ENCODE peak calls at places on chromosome 19, in four cellular contexts. M, E, Z and U are unnamed samples.

GRCh38 chr19:38734426-38735256 is 9.6 kb downstream of the CAPN12 start:
- DNase-seq in M (no peak), E (no peak), Z (no peak), U (no peak)

GRCh38 chr19:15836595-15837398 is 21.3 kb upstream of the OR10H1 start:
- DNase-seq in M (peak; percentile 92), E (peak; percentile 90), Z (peak; percentile 97), U (peak; percentile 92)

GRCh38 chr19:6822311-6822670 is 49.8 kb downstream of the VAV1 start:
- DNase-seq in M (no peak), E (no peak), Z (no peak), U (no peak)

GRCh38 chr19:38684078-38684861 is 36.8 kb downstream of the ACTN4 start:
- DNase-seq in M (peak; percentile 70), E (peak; percentile 95), Z (no peak), U (no peak)

GRCh38 chr19:42411581-42412178 is 15.5 kb downstream of the LIPE start:
- DNase-seq in M (no peak), E (no peak), Z (no peak), U (peak; percentile 22)

GRCh38 chr19:17718988-17719711 is at the start of gene MAP1S:
- DNase-seq in M (peak; percentile 9), E (peak; percentile 24), Z (peak; percentile 44), U (peak; percentile 94)

GRCh38 chr19:42280761-42281174 is 11.7 kb downstream of the CIC start:
- DNase-seq in M (no peak), E (no peak), Z (peak; percentile 63), U (no peak)

GRCh38 chr19:6589711-6590457 is 1.1 kb downstream of the CD70 start:
- DNase-seq in M (no peak), E (no peak), Z (no peak), U (no peak)

GRCh38 chr19:39341122-39341719 is 1.0 kb upstream of the SAMD4B start:
- DNase-seq in M (no peak), E (no peak), Z (no peak), U (no peak)

GRCh38 chr19:6011794-6012193 is 33.9 kb upstream of the RANBP3 start:
- DNase-seq in M (no peak), E (no peak), Z (no peak), U (no peak)

GRCh38 chr19:15815306-15815705 is at the start of gene OR10H1:
- DNase-seq in M (no peak), E (no peak), Z (no peak), U (no peak)

GRCh38 chr19:3544054-3544376 is 5.0 kb downstream of the TEKTIP1 start:
- DNase-seq in M (no peak), E (no peak), Z (no peak), U (no peak)

GRCh38 chr19:55813906-55814305 is 17.9 kb downstream of the NLRP11 start:
- DNase-seq in M (no peak), E (no peak), Z (no peak), U (no peak)

GRCh38 chr19:55812449-55812848 is 19.4 kb downstream of the NLRP11 start:
- DNase-seq in M (no peak), E (no peak), Z (no peak), U (no peak)

GRCh38 chr19:55811340-55811739 is 20.5 kb downstream of the NLRP11 start:
- DNase-seq in M (no peak), E (no peak), Z (no peak), U (no peak)

GRCh38 chr19:55809381-55810058 is 22.3 kb downstream of the NLRP11 start:
- DNase-seq in M (peak; percentile 32), E (peak; percentile 15), Z (peak; percentile 10), U (peak; percentile 46)
- TF ChIP-seq CTCF in M (peak; percentile 35), E (no peak), Z (peak; percentile 28), U (peak; percentile 8)

DNA sequence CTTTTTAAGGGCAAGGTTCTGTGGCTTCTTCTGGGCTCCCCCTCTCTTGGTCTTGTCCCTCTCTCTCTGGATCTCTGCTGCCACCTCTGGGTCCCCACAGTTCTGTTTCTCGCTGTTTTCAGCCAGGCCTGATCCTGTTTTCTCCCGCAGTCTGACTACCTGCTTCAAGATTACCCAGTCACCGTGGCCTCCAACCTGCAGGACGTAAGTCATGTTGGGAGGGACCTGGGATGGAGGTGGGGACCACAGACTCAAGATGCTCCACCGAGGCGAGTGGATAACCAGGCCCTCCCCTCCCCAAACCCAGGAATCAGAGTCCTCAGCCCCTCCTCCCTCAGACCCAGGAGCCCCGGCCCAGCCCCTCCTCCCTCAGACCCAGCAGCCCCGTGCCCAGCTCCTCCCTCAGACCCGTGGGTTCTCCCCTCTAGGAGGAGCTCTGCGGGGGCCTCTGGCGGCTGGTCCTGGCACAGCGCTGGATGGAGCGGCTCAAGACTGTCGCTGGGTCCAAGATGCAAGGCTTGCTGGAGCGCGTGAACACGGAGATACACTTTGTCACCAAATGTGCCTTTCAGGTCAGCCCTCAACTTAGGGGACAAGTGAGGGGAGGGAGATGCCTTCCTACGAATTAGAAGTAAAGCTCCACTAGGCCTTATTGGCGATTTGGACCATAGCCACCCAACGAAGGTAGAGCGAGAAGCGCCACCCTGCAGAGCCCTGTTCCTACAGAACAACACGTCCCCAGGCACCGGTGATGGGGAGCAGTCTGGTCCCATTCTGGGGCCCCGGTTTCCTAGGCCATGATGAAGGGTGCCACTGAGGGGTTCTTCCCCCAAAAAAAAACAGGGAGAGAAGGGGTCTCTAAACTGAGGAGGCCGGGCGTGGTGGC is 2.2 kb downstream of the FLT3LG start:
- DNase-seq in M (no peak), E (no peak), Z (no peak), U (peak; percentile 54)
- TF ChIP-seq CTCF in M (peak; percentile 83), E (peak; percentile 58), Z (no peak), U (peak; percentile 52)

DNA sequence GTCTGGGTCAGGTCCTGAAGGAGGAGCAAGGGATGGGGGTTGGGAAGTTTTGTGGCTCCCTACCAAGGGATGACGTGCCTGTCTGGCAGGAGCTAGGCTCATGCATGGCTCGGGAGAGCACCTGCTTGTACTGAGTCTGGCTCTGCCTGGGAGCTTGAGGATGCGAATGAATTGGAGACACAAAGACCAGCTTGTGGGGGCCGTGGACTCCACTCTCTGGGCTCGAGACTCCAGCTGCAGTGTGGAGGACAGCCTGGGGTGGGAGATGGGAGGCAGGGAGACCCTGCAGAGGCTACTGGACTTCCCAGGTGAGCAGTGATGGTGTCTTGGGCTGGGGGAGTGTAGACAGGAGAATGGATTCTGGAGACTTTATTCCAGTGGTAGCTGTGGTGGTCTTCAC is 15.2 kb upstream of the URI1 start:
- DNase-seq in M (no peak), E (no peak), Z (no peak), U (no peak)
- TF ChIP-seq CTCF in M (no peak), E (no peak), Z (no peak), U (no peak)

DNA sequence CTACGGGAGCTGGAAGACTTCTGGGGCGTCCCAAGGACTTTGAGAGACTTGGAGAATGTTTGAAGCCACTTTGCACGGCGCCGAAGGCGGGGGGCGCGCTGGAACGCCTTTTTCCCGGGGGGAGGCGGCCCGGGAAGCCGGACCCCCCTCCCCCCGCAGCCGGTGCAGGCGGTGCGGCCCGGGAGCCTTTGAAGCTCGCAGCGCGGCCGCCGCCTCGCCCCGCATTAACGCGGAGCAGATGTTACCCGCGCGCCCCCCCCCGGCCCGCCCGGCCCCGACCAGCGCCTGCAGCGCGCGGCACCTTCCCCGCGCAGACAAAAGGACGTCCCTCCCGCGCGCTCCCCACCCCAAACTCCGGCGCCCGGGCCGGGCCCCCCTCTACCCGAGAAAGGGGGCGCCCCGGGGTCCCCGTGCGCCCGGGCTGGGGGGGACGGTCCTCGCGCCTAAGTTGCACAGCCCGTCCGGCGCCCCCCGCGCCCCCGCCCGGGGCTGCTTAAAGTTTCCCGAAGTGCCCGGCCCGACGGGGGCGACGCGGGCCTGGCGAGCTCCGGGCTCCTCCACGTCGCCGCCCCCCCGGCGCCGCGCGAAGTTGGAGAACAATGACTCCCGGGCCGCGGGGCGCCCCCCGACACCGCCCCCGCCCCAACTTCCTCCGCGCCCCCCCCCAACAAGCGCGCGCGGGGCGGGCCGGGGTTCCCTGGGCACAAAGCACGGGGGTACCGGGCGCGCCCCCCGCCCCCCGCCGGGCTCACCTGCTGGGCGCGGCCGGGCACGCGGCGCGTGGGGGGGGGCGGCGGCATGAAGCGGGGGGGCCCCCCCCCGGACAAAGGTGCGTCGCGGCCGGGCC is 644 bp downstream of the TCF3 start:
- DNase-seq in M (no peak), E (peak; percentile 13), Z (no peak), U (no peak)
- TF ChIP-seq CTCF in M (no peak), E (no peak), Z (no peak), U (no peak)